ENCODE peak calls at places on chromosomes 6 and 20, in four cellular contexts. B is SK-N-SH, C is GM23248, U is neural progenitor cell. P is an unnamed sample. For H3F3A and H3K4me1, the result is how much of the 10 kb centered on the place peaks cover.

GRCh38 chr6:29813809-29814208 is 13.8 kb upstream of the HLA-G start:
- DNase-seq in C (peak), B (no peak), U (no peak), P (peak)

GRCh38 chr6:26383624-26384417 is 913 bp downstream of the BTN2A2 start:
- DNase-seq in C (peak), B (no peak), U (peak), P (peak)

GRCh38 chr6:41700577-41701347 is 34.6 kb downstream of the TFEB start:
- DNase-seq in U (peak), B (no peak), C (no peak), P (no peak)

GRCh38 chr20:56003111-56003800 is 2.1 kb downstream of the CBLN4 start:
- DNase-seq in B (peak), C (no peak), U (no peak), P (no peak)

GRCh38 chr6:87900160-87900698 is 147.4 kb upstream of the SPACA1 start:
- DNase-seq in U (no peak), B (no peak), C (no peak), P (no peak)

GRCh38 chr6:118748311-118749062 is 97.1 kb upstream of the CEP85L start:
- DNase-seq in B (peak), C (peak), U (peak), P (peak)

GRCh38 chr20:41050361-41051019 is 21.9 kb downstream of the TOP1 start:
- DNase-seq in U (no peak), C (peak), B (no peak), P (no peak)

GRCh38 chr6:81608776-81609175 is 143.7 kb downstream of the TENT5A start:
- DNase-seq in U (no peak), B (no peak), C (no peak), P (no peak)

GRCh38 chr6:153503810-153504209 is 372.7 kb upstream of the RGS17 start:
- DNase-seq in U (peak), C (peak), B (no peak), P (no peak)

GRCh38 chr6:5401845-5402738 is 140.8 kb downstream of the FARS2 start:
- DNase-seq in U (peak), C (peak), B (no peak), P (no peak)

GRCh38 chr6:120938164-120938875 is 396.0 kb downstream of the TBC1D32 start:
- DNase-seq in C (no peak), B (no peak), U (no peak), P (no peak)

GRCh38 chr6:71289039-71289801 is 609 bp downstream of the OGFRL1 start:
- DNase-seq in C (peak), U (peak), B (peak), P (no peak)

GRCh38 chr6:38508894-38509293 is 130.8 kb downstream of the BTBD9 start:
- DNase-seq in U (no peak), C (peak), B (no peak), P (peak)

GRCh38 chr6:110415297-110415916 is at the start of gene DDO:
- DNase-seq in U (no peak), B (no peak), C (peak), P (peak)

GRCh38 chr6:70277480-70277879 is 25.4 kb downstream of the COL9A1 start:
- DNase-seq in C (peak), U (no peak), B (no peak), P (no peak)

GRCh38 chr6:166078294-166078693 is 89.4 kb downstream of the TBXT start:
- DNase-seq in B (no peak), C (peak), U (no peak), P (no peak)

GRCh38 chr6:32982702-32983492 is 14.5 kb downstream of the BRD2 start:
- DNase-seq in B (no peak), C (no peak), U (no peak), P (no peak)
- H3F3A ChIP-seq in B (half or more), C (half or more), U (half or more), P (half or more)

DNA sequence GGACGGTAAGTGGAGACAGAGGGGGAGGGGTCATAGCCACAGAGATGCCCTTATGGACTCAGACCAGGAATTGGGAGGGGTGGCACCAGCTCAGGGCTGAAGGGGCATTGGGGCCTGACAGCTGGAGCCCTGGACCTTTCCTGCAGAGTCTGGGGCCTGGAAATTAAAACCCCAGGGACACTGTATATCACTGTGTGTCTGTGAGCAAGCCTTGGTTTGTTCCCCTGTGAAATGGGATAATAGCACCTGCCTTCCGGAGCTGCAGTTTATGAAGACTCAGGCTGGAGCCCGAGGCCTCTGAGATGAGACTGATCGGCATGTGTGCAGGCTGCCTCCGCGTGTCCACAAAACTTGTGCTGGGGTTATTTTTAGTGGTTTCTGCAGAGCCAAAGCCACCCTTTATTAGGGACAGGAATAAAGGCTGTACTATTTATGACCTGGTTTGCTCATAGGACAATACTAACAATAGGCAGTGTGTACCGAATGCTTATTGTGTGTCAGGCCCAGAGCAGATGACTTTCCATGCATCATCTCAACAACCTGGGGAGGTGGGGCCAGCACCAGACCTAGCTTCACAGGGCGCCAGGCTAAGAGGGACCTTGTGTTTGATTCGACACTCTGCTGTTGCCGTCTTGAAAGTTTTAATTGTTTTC is 22.6 kb downstream of the MYH7B start:
- DNase-seq in B (no peak), U (no peak), C (no peak), P (no peak)
- H3K27ac ChIP-seq in B (no peak), U (no peak), C (no peak), P (no peak)

GRCh38 chr6:157763894-157764345 is 59.1 kb upstream of the SNX9 start:
- DNase-seq in C (no peak), U (no peak), B (no peak), P (no peak)
- H3K4me1 ChIP-seq in C (half or more), U (under half), B (under half), P (half or more)

GRCh38 chr6:168012431-168013249 is 15.2 kb downstream of the KIF25 start:
- DNase-seq in U (no peak), B (no peak), C (no peak), P (no peak)
- H3F3A ChIP-seq in U (under half), B (under half), C (under half), P (under half)

P was measured in PC-9.